ENCODE peak calls at places on chromosome X, in nine cellular contexts. One of them, this sample, is unnamed.

GRCh38 chrX:78673256-78673655 is 14.1 kb upstream of the RTL3 start:
- DNase-seq in HCT116: no peak
- DNase-seq in kidney: no peak
- DNase-seq in heart right ventricle: no peak
- DNase-seq in mesenchymal stem cell: no peak
- DNase-seq in IMR-90: no peak
- DNase-seq in testis: no peak
- DNase-seq in transverse colon: no peak
- DNase-seq in lower lobe of right lung: no peak
- DNase-seq in this sample: no peak

GRCh38 chrX:28491941-28492340 is 95.3 kb upstream of the IL1RAPL1 start:
- DNase-seq in lower lobe of right lung: no peak
- DNase-seq in HCT116: no peak
- DNase-seq in IMR-90: no peak
- DNase-seq in transverse colon: no peak
- DNase-seq in kidney: no peak
- DNase-seq in testis: no peak
- DNase-seq in heart right ventricle: no peak
- DNase-seq in mesenchymal stem cell: no peak
- DNase-seq in this sample: no peak

GRCh38 chrX:87583679-87584078 is 66.1 kb downstream of the KLHL4 start:
- DNase-seq in heart right ventricle: no peak
- DNase-seq in lower lobe of right lung: no peak
- DNase-seq in IMR-90: peak; percentile 10
- DNase-seq in mesenchymal stem cell: peak; percentile 7
- DNase-seq in kidney: no peak
- DNase-seq in transverse colon: no peak
- DNase-seq in testis: no peak
- DNase-seq in HCT116: no peak
- DNase-seq in this sample: no peak

GRCh38 chrX:110732274-110732673 is 63.3 kb downstream of the CHRDL1 start:
- DNase-seq in kidney: no peak
- DNase-seq in testis: no peak
- DNase-seq in transverse colon: no peak
- DNase-seq in HCT116: no peak
- DNase-seq in lower lobe of right lung: no peak
- DNase-seq in mesenchymal stem cell: no peak
- DNase-seq in heart right ventricle: peak; percentile 5
- DNase-seq in IMR-90: no peak
- DNase-seq in this sample: no peak

GRCh38 chrX:106144755-106145639 is 23.1 kb upstream of the PWWP3B start:
- DNase-seq in heart right ventricle: peak; percentile 45
- DNase-seq in lower lobe of right lung: no peak
- DNase-seq in IMR-90: no peak
- DNase-seq in HCT116: no peak
- DNase-seq in testis: peak; percentile 91
- DNase-seq in transverse colon: no peak
- DNase-seq in mesenchymal stem cell: no peak
- DNase-seq in kidney: no peak
- DNase-seq in this sample: no peak

GRCh38 chrX:154443479-154443910 is 446 bp upstream of the FAM50A start:
- DNase-seq in mesenchymal stem cell: peak; percentile 7
- DNase-seq in IMR-90: no peak
- DNase-seq in transverse colon: no peak
- DNase-seq in kidney: peak; percentile 65
- DNase-seq in lower lobe of right lung: no peak
- DNase-seq in testis: no peak
- DNase-seq in HCT116: no peak
- DNase-seq in heart right ventricle: no peak
- DNase-seq in this sample: peak; percentile 23

GRCh38 chrX:63664741-63665140 is 120.3 kb downstream of the ARHGEF9 start:
- DNase-seq in HCT116: no peak
- DNase-seq in testis: no peak
- DNase-seq in IMR-90: peak; percentile 11
- DNase-seq in kidney: no peak
- DNase-seq in transverse colon: no peak
- DNase-seq in lower lobe of right lung: no peak
- DNase-seq in heart right ventricle: no peak
- DNase-seq in mesenchymal stem cell: peak; percentile 14
- DNase-seq in this sample: no peak

GRCh38 chrX:130110379-130111219 is at the start of gene ELF4:
- DNase-seq in kidney: peak; percentile 86
- DNase-seq in lower lobe of right lung: peak; percentile 62
- DNase-seq in IMR-90: peak; percentile 37
- DNase-seq in heart right ventricle: peak; percentile 47
- DNase-seq in HCT116: no peak
- DNase-seq in mesenchymal stem cell: peak; percentile 62
- DNase-seq in testis: no peak
- DNase-seq in transverse colon: peak; percentile 65
- DNase-seq in this sample: peak; percentile 70

GRCh38 chrX:117969782-117970181 is 146.8 kb downstream of the KLHL13 start:
- DNase-seq in transverse colon: no peak
- DNase-seq in mesenchymal stem cell: no peak
- DNase-seq in testis: no peak
- DNase-seq in kidney: no peak
- DNase-seq in IMR-90: no peak
- DNase-seq in lower lobe of right lung: no peak
- DNase-seq in heart right ventricle: no peak
- DNase-seq in HCT116: no peak
- DNase-seq in this sample: no peak

GRCh38 chrX:40844476-40844875 is 109.1 kb upstream of the MED14 start:
- DNase-seq in HCT116: no peak
- DNase-seq in heart right ventricle: no peak
- DNase-seq in mesenchymal stem cell: peak; percentile 1
- DNase-seq in transverse colon: no peak
- DNase-seq in lower lobe of right lung: no peak
- DNase-seq in kidney: no peak
- DNase-seq in IMR-90: peak; percentile 58
- DNase-seq in testis: no peak
- DNase-seq in this sample: no peak

GRCh38 chrX:40845331-40845911 is 110.1 kb upstream of the MED14 start:
- DNase-seq in IMR-90: peak; percentile 95
- DNase-seq in testis: no peak
- DNase-seq in mesenchymal stem cell: peak; percentile 68
- DNase-seq in kidney: no peak
- DNase-seq in heart right ventricle: no peak
- DNase-seq in lower lobe of right lung: no peak
- DNase-seq in HCT116: no peak
- DNase-seq in transverse colon: no peak
- DNase-seq in this sample: peak; percentile 74

GRCh38 chrX:40843643-40844042 is 108.3 kb upstream of the MED14 start:
- DNase-seq in kidney: no peak
- DNase-seq in transverse colon: no peak
- DNase-seq in heart right ventricle: no peak
- DNase-seq in lower lobe of right lung: no peak
- DNase-seq in HCT116: no peak
- DNase-seq in IMR-90: no peak
- DNase-seq in testis: no peak
- DNase-seq in mesenchymal stem cell: no peak
- DNase-seq in this sample: no peak
- H3K9me3 ChIP-seq in kidney: no peaks in the 10 kb centered on the region
- H3K9me3 ChIP-seq in transverse colon: no peaks in the 10 kb centered on the region
- H3K9me3 ChIP-seq in heart right ventricle: no peaks in the 10 kb centered on the region
- H3K9me3 ChIP-seq in lower lobe of right lung: no peaks in the 10 kb centered on the region
- H3K9me3 ChIP-seq in HCT116: no peaks in the 10 kb centered on the region
- H3K9me3 ChIP-seq in IMR-90: peaks cover 14% of the 10 kb centered on the region
- H3K9me3 ChIP-seq in testis: no peaks in the 10 kb centered on the region
- H3K9me3 ChIP-seq in mesenchymal stem cell: peaks cover 29% of the 10 kb centered on the region
- H3K9me3 ChIP-seq in this sample: peaks cover 3% of the 10 kb centered on the region

GRCh38 chrX:15815779-15816452 is 25.6 kb downstream of the ZRSR2 start:
- DNase-seq in mesenchymal stem cell: peak; percentile 50
- DNase-seq in testis: peak; percentile 23
- DNase-seq in IMR-90: peak; percentile 33
- DNase-seq in heart right ventricle: no peak
- DNase-seq in kidney: no peak
- DNase-seq in HCT116: peak; percentile 3
- DNase-seq in lower lobe of right lung: no peak
- DNase-seq in transverse colon: peak; percentile 12
- DNase-seq in this sample: no peak
- H3K36me3 ChIP-seq in mesenchymal stem cell: peaks cover 89% of the 10 kb centered on the region
- H3K36me3 ChIP-seq in testis: no peaks in the 10 kb centered on the region
- H3K36me3 ChIP-seq in IMR-90: peaks cover 18% of the 10 kb centered on the region
- H3K36me3 ChIP-seq in heart right ventricle: peaks cover 65% of the 10 kb centered on the region
- H3K36me3 ChIP-seq in kidney: peaks cover 3% of the 10 kb centered on the region
- H3K36me3 ChIP-seq in HCT116: no peaks in the 10 kb centered on the region
- H3K36me3 ChIP-seq in lower lobe of right lung: peaks cover 57% of the 10 kb centered on the region
- H3K36me3 ChIP-seq in transverse colon: no peaks in the 10 kb centered on the region
- H3K36me3 ChIP-seq in this sample: no peaks in the 10 kb centered on the region

GRCh38 chrX:140508958-140509357 is 4.1 kb upstream of the SOX3 start:
- DNase-seq in mesenchymal stem cell: no peak
- DNase-seq in HCT116: no peak
- DNase-seq in testis: no peak
- DNase-seq in kidney: no peak
- DNase-seq in transverse colon: no peak
- DNase-seq in heart right ventricle: no peak
- DNase-seq in IMR-90: no peak
- DNase-seq in lower lobe of right lung: no peak
- DNase-seq in this sample: no peak
- H3K9me3 ChIP-seq in mesenchymal stem cell: no peaks in the 10 kb centered on the region
- H3K9me3 ChIP-seq in HCT116: no peaks in the 10 kb centered on the region
- H3K9me3 ChIP-seq in testis: no peaks in the 10 kb centered on the region
- H3K9me3 ChIP-seq in kidney: no peaks in the 10 kb centered on the region
- H3K9me3 ChIP-seq in transverse colon: no peaks in the 10 kb centered on the region
- H3K9me3 ChIP-seq in heart right ventricle: no peaks in the 10 kb centered on the region
- H3K9me3 ChIP-seq in IMR-90: peaks cover 10% of the 10 kb centered on the region
- H3K9me3 ChIP-seq in lower lobe of right lung: no peaks in the 10 kb centered on the region
- H3K9me3 ChIP-seq in this sample: no peaks in the 10 kb centered on the region

DNA sequence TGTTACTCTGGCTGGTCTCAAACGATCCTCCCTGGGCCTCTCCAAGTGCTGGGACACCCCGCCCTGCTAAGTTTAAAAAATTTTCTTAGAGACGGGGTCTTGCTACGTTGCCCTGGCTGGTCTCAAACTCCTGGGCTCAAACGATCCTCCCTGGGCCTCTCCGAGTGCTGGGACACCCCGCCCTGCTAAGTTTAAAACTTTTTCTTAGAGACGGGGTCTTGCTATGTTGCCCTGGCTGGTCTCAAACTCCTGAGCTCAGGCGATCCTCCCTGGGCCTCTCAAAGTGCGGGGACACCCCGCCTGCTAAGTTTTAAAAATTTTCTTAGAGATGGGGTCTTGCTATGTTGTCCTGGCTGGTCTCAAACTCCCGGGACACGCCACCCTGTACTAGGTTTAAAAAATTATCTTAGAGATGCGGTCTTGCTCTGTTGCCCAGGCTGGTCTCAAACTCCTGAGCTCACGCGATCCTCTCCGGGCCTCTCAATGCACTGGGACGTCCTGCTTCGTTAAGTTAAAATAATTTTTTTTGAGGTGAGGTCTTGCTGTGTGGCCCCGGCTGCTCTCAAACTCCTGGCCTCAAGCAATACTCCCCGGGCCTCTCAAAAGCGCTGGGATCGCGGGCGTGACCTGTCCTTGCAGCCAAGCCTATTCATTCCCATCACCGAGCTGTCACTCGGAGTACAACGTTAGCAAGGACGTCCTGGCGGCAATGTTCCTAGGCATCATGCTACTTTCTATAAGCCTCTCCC is 1.1 kb downstream of the SLC25A6 start:
- DNase-seq in testis: peak; percentile 32
- DNase-seq in lower lobe of right lung: peak; percentile 47
- DNase-seq in HCT116: no peak
- DNase-seq in transverse colon: peak; percentile 13
- DNase-seq in heart right ventricle: no peak
- DNase-seq in mesenchymal stem cell: no peak
- DNase-seq in IMR-90: no peak
- DNase-seq in kidney: peak; percentile 78
- DNase-seq in this sample: no peak
- H3K36me3 ChIP-seq in testis: no peaks in the 10 kb centered on the region
- H3K36me3 ChIP-seq in lower lobe of right lung: peaks cover 53% of the 10 kb centered on the region
- H3K36me3 ChIP-seq in HCT116: peaks cover 8% of the 10 kb centered on the region
- H3K36me3 ChIP-seq in transverse colon: peaks cover 45% of the 10 kb centered on the region
- H3K36me3 ChIP-seq in heart right ventricle: peaks cover 53% of the 10 kb centered on the region
- H3K36me3 ChIP-seq in mesenchymal stem cell: peaks cover 45% of the 10 kb centered on the region
- H3K36me3 ChIP-seq in IMR-90: peaks cover 48% of the 10 kb centered on the region
- H3K36me3 ChIP-seq in kidney: peaks cover 34% of the 10 kb centered on the region
- H3K36me3 ChIP-seq in this sample: peaks cover 70% of the 10 kb centered on the region

GRCh38 chrX:10118530-10118929 is 38.2 kb upstream of the CLCN4 start:
- DNase-seq in transverse colon: no peak
- DNase-seq in HCT116: no peak
- DNase-seq in heart right ventricle: no peak
- DNase-seq in IMR-90: no peak
- DNase-seq in mesenchymal stem cell: no peak
- DNase-seq in lower lobe of right lung: no peak
- DNase-seq in kidney: no peak
- DNase-seq in testis: no peak
- DNase-seq in this sample: no peak
- H3K9me3 ChIP-seq in transverse colon: no peaks in the 10 kb centered on the region
- H3K9me3 ChIP-seq in HCT116: peaks cover 8% of the 10 kb centered on the region
- H3K9me3 ChIP-seq in heart right ventricle: no peaks in the 10 kb centered on the region
- H3K9me3 ChIP-seq in IMR-90: no peaks in the 10 kb centered on the region
- H3K9me3 ChIP-seq in mesenchymal stem cell: no peaks in the 10 kb centered on the region
- H3K9me3 ChIP-seq in lower lobe of right lung: no peaks in the 10 kb centered on the region
- H3K9me3 ChIP-seq in kidney: no peaks in the 10 kb centered on the region
- H3K9me3 ChIP-seq in testis: no peaks in the 10 kb centered on the region
- H3K9me3 ChIP-seq in this sample: peaks cover 24% of the 10 kb centered on the region

GRCh38 chrX:100831219-100831946 is 11.2 kb downstream of the CSTF2 start:
- DNase-seq in lower lobe of right lung: no peak
- DNase-seq in IMR-90: no peak
- DNase-seq in heart right ventricle: no peak
- DNase-seq in transverse colon: no peak
- DNase-seq in kidney: no peak
- DNase-seq in testis: no peak
- DNase-seq in HCT116: no peak
- DNase-seq in mesenchymal stem cell: no peak
- DNase-seq in this sample: no peak
- H3K36me3 ChIP-seq in lower lobe of right lung: peaks cover 70% of the 10 kb centered on the region
- H3K36me3 ChIP-seq in IMR-90: peaks cover 7% of the 10 kb centered on the region
- H3K36me3 ChIP-seq in heart right ventricle: peaks cover 79% of the 10 kb centered on the region
- H3K36me3 ChIP-seq in transverse colon: no peaks in the 10 kb centered on the region
- H3K36me3 ChIP-seq in kidney: peaks cover 6% of the 10 kb centered on the region
- H3K36me3 ChIP-seq in testis: no peaks in the 10 kb centered on the region
- H3K36me3 ChIP-seq in HCT116: peaks cover 5% of the 10 kb centered on the region
- H3K36me3 ChIP-seq in mesenchymal stem cell: peaks cover 65% of the 10 kb centered on the region
- H3K36me3 ChIP-seq in this sample: peaks cover 9% of the 10 kb centered on the region

GRCh38 chrX:48059296-48059639 is 12.2 kb downstream of the ZNF630 start:
- DNase-seq in HCT116: no peak
- DNase-seq in kidney: no peak
- DNase-seq in heart right ventricle: no peak
- DNase-seq in lower lobe of right lung: no peak
- DNase-seq in mesenchymal stem cell: no peak
- DNase-seq in IMR-90: no peak
- DNase-seq in transverse colon: no peak
- DNase-seq in testis: no peak
- DNase-seq in this sample: no peak

GRCh38 chrX:48064261-48064660 is 7.2 kb downstream of the ZNF630 start:
- DNase-seq in kidney: no peak
- DNase-seq in heart right ventricle: no peak
- DNase-seq in HCT116: no peak
- DNase-seq in lower lobe of right lung: no peak
- DNase-seq in transverse colon: no peak
- DNase-seq in testis: no peak
- DNase-seq in mesenchymal stem cell: no peak
- DNase-seq in IMR-90: no peak
- DNase-seq in this sample: no peak

GRCh38 chrX:48058621-48059295 is 12.7 kb downstream of the ZNF630 start:
- DNase-seq in lower lobe of right lung: no peak
- DNase-seq in transverse colon: no peak
- DNase-seq in mesenchymal stem cell: no peak
- DNase-seq in HCT116: no peak
- DNase-seq in IMR-90: no peak
- DNase-seq in heart right ventricle: no peak
- DNase-seq in kidney: no peak
- DNase-seq in testis: no peak
- DNase-seq in this sample: no peak
- H3K9me3 ChIP-seq in lower lobe of right lung: peaks cover 6% of the 10 kb centered on the region
- H3K9me3 ChIP-seq in transverse colon: no peaks in the 10 kb centered on the region
- H3K9me3 ChIP-seq in mesenchymal stem cell: peaks cover 77% of the 10 kb centered on the region
- H3K9me3 ChIP-seq in HCT116: no peaks in the 10 kb centered on the region
- H3K9me3 ChIP-seq in IMR-90: peaks cover 19% of the 10 kb centered on the region
- H3K9me3 ChIP-seq in heart right ventricle: no peaks in the 10 kb centered on the region
- H3K9me3 ChIP-seq in kidney: no peaks in the 10 kb centered on the region
- H3K9me3 ChIP-seq in testis: no peaks in the 10 kb centered on the region
- H3K9me3 ChIP-seq in this sample: no peaks in the 10 kb centered on the region

This sample was measured in MG63.